ENCODE peak calls at places on chromosomes 16 and 17, in four cellular contexts. D, M, U and Q are unnamed samples.

GRCh38 chr16:58025351-58026138 is at the start of gene MMP15:
- DNase-seq in D (peak; percentile 49), U (peak; percentile 67), M (peak; percentile 58), Q (peak; percentile 88)

GRCh38 chr17:49717371-49717841 is 9.6 kb upstream of the SLC35B1 start:
- DNase-seq in D (no peak), U (peak; percentile 28), M (no peak), Q (no peak)

GRCh38 chr17:2181206-2181983 is 122.2 kb downstream of the SMG6 start:
- DNase-seq in D (no peak), U (peak; percentile 87), M (no peak), Q (peak; percentile 47)

GRCh38 chr16:4283939-4284338 is 11.1 kb upstream of the TFAP4 start:
- DNase-seq in U (peak; percentile 63), M (no peak), D (no peak), Q (no peak)

GRCh38 chr16:66977341-66978113 is 10.9 kb upstream of the CES4A start:
- DNase-seq in D (peak; percentile 93), U (peak; percentile 81), M (peak; percentile 85), Q (peak; percentile 88)

GRCh38 chr17:82390860-82391435 is 19.4 kb downstream of the UTS2R start:
- DNase-seq in D (no peak), U (no peak), M (no peak), Q (peak; percentile 43)

GRCh38 chr17:65743313-65743665 is 181.8 kb upstream of the AXIN2 start:
- DNase-seq in M (no peak), D (no peak), U (peak; percentile 53), Q (no peak)

GRCh38 chr16:26137956-26138355 is 446.2 kb downstream of the HS3ST4 start:
- DNase-seq in M (no peak), U (no peak), D (no peak), Q (no peak)

GRCh38 chr17:5120036-5120435 is 4.2 kb downstream of the USP6 start:
- DNase-seq in M (no peak), U (no peak), D (no peak), Q (no peak)

GRCh38 chr17:56108811-56109284 is 44.4 kb upstream of the ANKFN1 start:
- DNase-seq in U (no peak), D (no peak), M (no peak), Q (no peak)

GRCh38 chr16:85291302-85292148 is 179.3 kb upstream of the CIBAR2 start:
- DNase-seq in U (no peak), M (no peak), D (no peak), Q (peak; percentile 85)

GRCh38 chr16:81251871-81252270 is 13.4 kb downstream of the BCO1 start:
- DNase-seq in D (no peak), M (no peak), U (peak; percentile 37), Q (no peak)

GRCh38 chr17:7841622-7842379 is 7.8 kb downstream of the KDM6B start:
- DNase-seq in U (peak; percentile 92), M (peak; percentile 87), D (peak; percentile 93), Q (peak; percentile 92)

GRCh38 chr16:12119562-12119961 is 143.0 kb downstream of the SNX29 start:
- DNase-seq in U (no peak), D (no peak), M (no peak), Q (no peak)

GRCh38 chr16:2822158-2822495 is 5.1 kb downstream of the PRSS21 start:
- DNase-seq in D (no peak), M (no peak), U (no peak), Q (no peak)

GRCh38 chr17:62876063-62876462 is 67.9 kb upstream of the MARCHF10 start:
- DNase-seq in U (peak; percentile 16), M (no peak), D (no peak), Q (no peak)

GRCh38 chr17:33200587-33200986 is 92.5 kb downstream of the ASIC2 start:
- DNase-seq in M (no peak), U (peak; percentile 2), D (no peak), Q (no peak)

GRCh38 chr17:50203589-50204345 is 2.3 kb upstream of the COL1A1 start:
- DNase-seq in D (no peak), U (peak; percentile 98), M (no peak), Q (peak; percentile 68)

GRCh38 chr16:86299882-86300490 is 210.3 kb upstream of the FOXF1 start:
- DNase-seq in D (no peak), M (no peak), U (no peak), Q (peak; percentile 16)